ENCODE peak calls at places on chromosomes 16 and 17, in seven cellular contexts. One of them, this sample, is unnamed.

GRCh38 chr17:37176683-37177082 is 199.1 kb upstream of the C17orf78 start:
- DNase-seq in cardiac fibroblast: peak; percentile 65
- DNase-seq in nephron progenitor cell: no peak
- DNase-seq in PC-3: peak; percentile 16
- DNase-seq in right atrium auricular region: no peak
- DNase-seq in ascending aorta: no peak
- DNase-seq in RWPE1: peak; percentile 12
- DNase-seq in this sample: no peak

GRCh38 chr16:50280932-50281331 is 14.6 kb downstream of the ADCY7 start:
- DNase-seq in cardiac fibroblast: no peak
- DNase-seq in nephron progenitor cell: no peak
- DNase-seq in PC-3: no peak
- DNase-seq in right atrium auricular region: no peak
- DNase-seq in ascending aorta: no peak
- DNase-seq in RWPE1: no peak
- DNase-seq in this sample: peak; percentile 61

GRCh38 chr17:13114601-13115024 is 96.8 kb upstream of the ELAC2 start:
- DNase-seq in cardiac fibroblast: peak; percentile 37
- DNase-seq in nephron progenitor cell: peak; percentile 68
- DNase-seq in PC-3: peak; percentile 71
- DNase-seq in right atrium auricular region: no peak
- DNase-seq in ascending aorta: no peak
- DNase-seq in RWPE1: peak; percentile 56
- DNase-seq in this sample: no peak

GRCh38 chr17:38509008-38509771 is 80.9 kb downstream of the ARHGAP23 start:
- DNase-seq in cardiac fibroblast: peak; percentile 96
- DNase-seq in nephron progenitor cell: peak; percentile 88
- DNase-seq in PC-3: peak; percentile 25
- DNase-seq in right atrium auricular region: peak; percentile 91
- DNase-seq in ascending aorta: no peak
- DNase-seq in RWPE1: peak; percentile 90
- DNase-seq in this sample: no peak

GRCh38 chr16:2160915-2161551 is 5.5 kb downstream of the TRAF7 start:
- DNase-seq in cardiac fibroblast: peak; percentile 82
- DNase-seq in nephron progenitor cell: no peak
- DNase-seq in PC-3: no peak
- DNase-seq in right atrium auricular region: peak; percentile 80
- DNase-seq in ascending aorta: no peak
- DNase-seq in RWPE1: no peak
- DNase-seq in this sample: no peak

GRCh38 chr17:33888455-33888854 is 366.6 kb upstream of the CCL2 start:
- DNase-seq in cardiac fibroblast: no peak
- DNase-seq in nephron progenitor cell: no peak
- DNase-seq in PC-3: no peak
- DNase-seq in right atrium auricular region: no peak
- DNase-seq in ascending aorta: no peak
- DNase-seq in RWPE1: peak; percentile 7
- DNase-seq in this sample: no peak

GRCh38 chr16:77467929-77468328 is 33.1 kb upstream of the ADAMTS18 start:
- DNase-seq in cardiac fibroblast: no peak
- DNase-seq in nephron progenitor cell: no peak
- DNase-seq in PC-3: no peak
- DNase-seq in right atrium auricular region: no peak
- DNase-seq in ascending aorta: no peak
- DNase-seq in RWPE1: no peak
- DNase-seq in this sample: no peak

GRCh38 chr17:38417210-38417951 is 10.9 kb upstream of the ARHGAP23 start:
- DNase-seq in cardiac fibroblast: no peak
- DNase-seq in nephron progenitor cell: no peak
- DNase-seq in PC-3: no peak
- DNase-seq in right atrium auricular region: no peak
- DNase-seq in ascending aorta: no peak
- DNase-seq in RWPE1: no peak
- DNase-seq in this sample: no peak

GRCh38 chr16:5234295-5235050 is 136.9 kb upstream of the EEF2KMT start:
- DNase-seq in cardiac fibroblast: no peak
- DNase-seq in nephron progenitor cell: no peak
- DNase-seq in PC-3: no peak
- DNase-seq in right atrium auricular region: no peak
- DNase-seq in ascending aorta: no peak
- DNase-seq in RWPE1: no peak
- DNase-seq in this sample: no peak

GRCh38 chr17:14019186-14019956 is 49.9 kb upstream of the COX10 start:
- DNase-seq in cardiac fibroblast: peak; percentile 57
- DNase-seq in nephron progenitor cell: no peak
- DNase-seq in PC-3: peak; percentile 74
- DNase-seq in right atrium auricular region: no peak
- DNase-seq in ascending aorta: no peak
- DNase-seq in RWPE1: peak; percentile 9
- DNase-seq in this sample: no peak

GRCh38 chr17:57466042-57466471 is 209.7 kb downstream of the MSI2 start:
- DNase-seq in cardiac fibroblast: no peak
- DNase-seq in nephron progenitor cell: no peak
- DNase-seq in PC-3: no peak
- DNase-seq in right atrium auricular region: no peak
- DNase-seq in ascending aorta: no peak
- DNase-seq in RWPE1: no peak
- DNase-seq in this sample: no peak

GRCh38 chr17:50056961-50057330 is 1.0 kb downstream of the ITGA3 start:
- DNase-seq in cardiac fibroblast: peak; percentile 62
- DNase-seq in nephron progenitor cell: peak; percentile 27
- DNase-seq in PC-3: peak; percentile 52
- DNase-seq in right atrium auricular region: peak; percentile 63
- DNase-seq in ascending aorta: no peak
- DNase-seq in RWPE1: no peak
- DNase-seq in this sample: peak; percentile 85

GRCh38 chr17:72150632-72151460 is 30.0 kb downstream of the SOX9 start:
- DNase-seq in cardiac fibroblast: no peak
- DNase-seq in nephron progenitor cell: no peak
- DNase-seq in PC-3: no peak
- DNase-seq in right atrium auricular region: no peak
- DNase-seq in ascending aorta: no peak
- DNase-seq in RWPE1: no peak
- DNase-seq in this sample: no peak

GRCh38 chr17:72152392-72152727 is 31.5 kb downstream of the SOX9 start:
- DNase-seq in cardiac fibroblast: peak; percentile 10
- DNase-seq in nephron progenitor cell: no peak
- DNase-seq in PC-3: peak; percentile 69
- DNase-seq in right atrium auricular region: peak; percentile 64
- DNase-seq in ascending aorta: no peak
- DNase-seq in RWPE1: peak; percentile 4
- DNase-seq in this sample: no peak

GRCh38 chr17:72145972-72146755 is 25.3 kb downstream of the SOX9 start:
- DNase-seq in cardiac fibroblast: no peak
- DNase-seq in nephron progenitor cell: no peak
- DNase-seq in PC-3: peak; percentile 34
- DNase-seq in right atrium auricular region: no peak
- DNase-seq in ascending aorta: no peak
- DNase-seq in RWPE1: no peak
- DNase-seq in this sample: no peak

DNA sequence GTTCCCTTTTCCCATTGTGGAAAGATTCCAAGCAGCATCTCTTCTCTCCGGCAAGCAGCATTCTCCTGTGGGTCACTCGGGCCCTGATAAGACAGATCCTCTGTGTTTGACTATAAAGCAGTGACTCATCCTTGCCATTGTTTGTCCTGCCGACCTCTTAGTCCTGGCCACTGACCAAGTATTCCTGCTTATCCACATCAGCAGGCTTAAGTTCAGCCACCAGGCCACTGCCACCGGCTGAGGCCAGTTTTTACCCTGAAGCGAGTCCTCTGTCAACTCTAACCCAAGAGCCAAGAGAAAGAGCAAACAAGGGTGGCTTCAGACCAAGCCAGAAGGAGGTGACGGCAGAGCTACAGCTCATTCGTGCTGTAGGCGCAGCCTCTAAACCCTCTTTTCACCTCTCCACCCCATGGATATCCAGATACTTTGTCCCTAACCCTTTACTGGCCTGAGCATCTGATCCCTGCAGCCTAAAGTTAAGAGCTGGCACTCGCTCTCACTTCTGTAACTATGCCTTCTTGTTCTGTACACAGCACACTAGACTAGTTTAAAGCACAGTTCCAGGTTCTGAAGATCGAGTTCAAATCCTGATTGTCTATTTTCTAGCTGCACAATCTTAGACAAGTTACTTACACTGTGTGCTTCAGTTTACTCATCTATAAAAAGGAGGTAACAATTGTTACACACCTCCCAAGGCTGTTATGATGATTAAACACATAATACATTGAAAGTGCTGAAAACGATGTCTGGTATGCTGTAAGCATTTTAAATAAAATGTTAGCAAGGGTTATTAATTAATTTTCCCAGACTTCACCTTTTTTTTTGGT is 31.0 kb downstream of the SOX9 start:
- DNase-seq in cardiac fibroblast: peak; percentile 57
- DNase-seq in nephron progenitor cell: no peak
- DNase-seq in PC-3: peak; percentile 97
- DNase-seq in right atrium auricular region: peak; percentile 89
- DNase-seq in ascending aorta: no peak
- DNase-seq in RWPE1: peak; percentile 54
- DNase-seq in this sample: no peak
- TF ChIP-seq CTCF in cardiac fibroblast: no peak
- TF ChIP-seq CTCF in nephron progenitor cell: no peak
- TF ChIP-seq CTCF in PC-3: no peak
- TF ChIP-seq CTCF in right atrium auricular region: no peak
- TF ChIP-seq CTCF in ascending aorta: no peak
- TF ChIP-seq CTCF in RWPE1: no peak
- TF ChIP-seq CTCF in this sample: no peak

DNA sequence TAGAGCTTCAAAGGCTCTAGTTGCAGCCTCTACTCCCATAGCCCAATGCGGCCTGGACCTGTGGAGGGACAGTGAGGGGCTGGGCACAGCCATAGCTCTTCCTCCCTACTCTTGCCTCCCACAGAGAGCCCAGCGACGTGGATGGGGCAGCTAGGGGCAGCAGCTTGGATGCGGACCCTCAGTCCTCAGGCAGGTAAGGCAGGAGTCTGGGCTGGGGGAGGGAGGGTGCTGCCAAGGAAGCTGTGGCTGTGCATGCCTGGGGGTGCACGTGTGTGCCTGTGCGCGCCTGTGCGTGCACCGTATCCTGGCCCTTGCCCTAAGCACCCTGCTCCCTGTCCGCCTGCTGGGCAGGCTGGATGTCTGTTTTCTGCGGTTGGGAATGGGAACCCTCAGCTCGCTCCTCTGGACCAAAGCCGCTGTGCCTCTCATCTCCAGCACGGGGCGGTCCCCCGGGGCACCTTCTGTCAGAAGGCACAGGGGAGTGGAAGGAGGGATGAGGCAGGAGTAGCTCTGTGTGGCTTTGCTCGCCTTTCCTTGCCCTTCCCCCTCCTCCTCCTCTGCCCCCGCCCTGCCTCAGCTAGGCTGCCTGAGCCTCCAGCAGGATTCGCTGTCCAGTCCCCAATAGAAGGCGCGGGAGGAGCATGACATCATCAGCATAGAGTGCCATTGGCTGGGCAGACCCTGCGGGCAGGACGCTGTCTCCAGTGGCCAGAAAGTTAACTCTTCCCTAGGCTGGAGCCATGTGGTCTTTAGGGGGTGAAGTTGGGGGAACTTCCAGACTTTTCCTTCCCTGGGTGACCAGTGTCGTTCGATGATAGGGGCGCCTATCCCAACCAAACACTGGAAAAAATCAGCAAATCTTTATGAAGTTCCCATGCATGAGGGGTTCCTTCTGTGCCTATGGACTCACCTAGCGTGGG is 797 bp downstream of the PRCD start:
- DNase-seq in cardiac fibroblast: peak; percentile 96
- DNase-seq in nephron progenitor cell: peak; percentile 88
- DNase-seq in PC-3: peak; percentile 90
- DNase-seq in right atrium auricular region: peak; percentile 98
- DNase-seq in ascending aorta: peak; percentile 86
- DNase-seq in RWPE1: peak; percentile 95
- DNase-seq in this sample: peak; percentile 96
- TF ChIP-seq CTCF in cardiac fibroblast: peak; percentile 29
- TF ChIP-seq CTCF in nephron progenitor cell: peak; percentile 7
- TF ChIP-seq CTCF in PC-3: no peak
- TF ChIP-seq CTCF in right atrium auricular region: no peak
- TF ChIP-seq CTCF in ascending aorta: no peak
- TF ChIP-seq CTCF in RWPE1: no peak
- TF ChIP-seq CTCF in this sample: peak; percentile 42

DNA sequence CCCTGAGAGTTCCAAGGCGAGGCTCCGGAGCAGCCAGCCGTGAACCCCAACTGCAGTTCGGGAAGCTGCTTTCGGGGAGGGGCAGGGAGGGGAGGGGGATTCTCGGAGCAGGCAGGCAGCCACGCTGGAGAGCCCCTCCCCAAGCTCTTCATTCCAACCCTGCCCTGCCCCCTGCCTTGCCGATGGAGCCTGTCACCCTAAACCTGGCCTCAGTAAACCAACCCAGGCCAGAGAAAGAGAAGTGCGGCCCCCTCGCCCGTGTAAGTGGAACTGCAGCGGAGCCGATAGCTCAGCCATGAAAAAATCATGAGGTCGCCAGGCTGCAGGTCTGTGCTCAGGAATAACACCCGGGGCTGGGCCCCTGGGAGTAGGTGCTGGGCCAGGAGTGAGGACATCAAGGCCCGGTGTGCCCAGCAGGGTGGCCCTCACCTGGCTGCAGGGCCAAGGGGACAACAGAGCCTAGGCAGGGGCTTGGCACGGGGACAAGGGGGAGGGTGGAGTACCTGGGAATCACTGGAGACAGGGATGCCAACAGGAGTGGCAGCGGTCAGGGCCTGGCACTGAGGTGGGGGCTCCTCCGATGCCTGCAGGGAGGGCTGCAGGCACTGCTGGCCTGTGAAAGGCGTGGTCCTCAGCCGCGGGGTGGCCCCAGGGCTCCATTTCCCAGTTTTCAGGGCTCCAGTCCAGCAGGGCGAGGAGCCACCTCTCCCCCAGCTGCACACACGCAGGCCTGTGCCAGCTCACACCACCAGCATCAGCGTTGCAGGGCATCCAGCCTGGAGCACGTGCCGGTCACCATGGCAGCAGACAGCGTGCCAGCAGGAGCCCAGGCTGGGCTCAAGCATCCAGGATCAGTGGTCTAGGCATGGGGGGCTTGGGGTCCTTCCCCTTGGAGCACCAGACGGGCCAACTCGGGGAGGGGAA is 4.8 kb upstream of the FSCN2 start:
- DNase-seq in cardiac fibroblast: no peak
- DNase-seq in nephron progenitor cell: peak; percentile 85
- DNase-seq in PC-3: peak; percentile 15
- DNase-seq in right atrium auricular region: no peak
- DNase-seq in ascending aorta: no peak
- DNase-seq in RWPE1: peak; percentile 28
- DNase-seq in this sample: no peak
- TF ChIP-seq CTCF in cardiac fibroblast: peak; percentile 14
- TF ChIP-seq CTCF in nephron progenitor cell: peak; percentile 55
- TF ChIP-seq CTCF in PC-3: no peak
- TF ChIP-seq CTCF in right atrium auricular region: peak; percentile 9
- TF ChIP-seq CTCF in ascending aorta: no peak
- TF ChIP-seq CTCF in RWPE1: no peak
- TF ChIP-seq CTCF in this sample: peak; percentile 56

DNA sequence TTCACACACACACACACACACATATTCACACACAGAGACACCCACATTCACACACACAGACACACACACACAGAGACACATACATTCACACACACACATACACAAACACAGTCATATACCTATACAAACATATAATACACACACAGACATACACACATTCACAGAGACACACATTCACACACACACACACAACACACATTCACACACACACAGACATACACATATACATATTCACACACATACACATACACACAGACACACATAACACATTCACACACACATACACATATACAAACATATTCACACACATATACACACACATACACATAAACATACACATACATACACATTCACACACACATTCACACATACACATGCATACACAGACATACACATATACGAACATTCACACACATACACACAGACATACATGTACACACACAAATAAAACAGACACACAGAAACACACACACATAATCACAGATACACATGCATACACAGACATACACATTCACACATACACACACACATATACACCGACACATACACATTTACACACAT is 7.9 kb downstream of the PRCD start:
- DNase-seq in cardiac fibroblast: no peak
- DNase-seq in nephron progenitor cell: no peak
- DNase-seq in PC-3: no peak
- DNase-seq in right atrium auricular region: no peak
- DNase-seq in ascending aorta: no peak
- DNase-seq in RWPE1: no peak
- DNase-seq in this sample: no peak
- TF ChIP-seq CTCF in cardiac fibroblast: no peak
- TF ChIP-seq CTCF in nephron progenitor cell: no peak
- TF ChIP-seq CTCF in PC-3: no peak
- TF ChIP-seq CTCF in right atrium auricular region: no peak
- TF ChIP-seq CTCF in ascending aorta: no peak
- TF ChIP-seq CTCF in RWPE1: peak; percentile 56
- TF ChIP-seq CTCF in this sample: peak; percentile 29

This sample was measured in chondrocyte.